ENCODE peak calls at places on chromosomes 2 and 18, in eight cellular contexts. E is astrocyte, L is fibroblast of lung, T is pancreas, G is K562, P is PC-3, Y is AG09319, K is progenitor cell of endocrine pancreas. S is an unnamed sample.

GRCh38 chr2:40401896-40402295 is 50.0 kb downstream of the SLC8A1 start:
- DNase-seq in E (peak), L (peak), T (no peak), G (no peak), P (peak), Y (peak), K (no peak), S (peak)

GRCh38 chr2:233497692-233498091 is 68.9 kb downstream of the USP40 start:
- DNase-seq in E (no peak), L (no peak), T (no peak), G (no peak), P (no peak), Y (no peak), K (no peak), S (no peak)

GRCh38 chr2:133418671-133419070 is 149.6 kb downstream of the NCKAP5 start:
- DNase-seq in E (peak), L (peak), T (no peak), G (no peak), P (no peak), Y (no peak), K (no peak), S (no peak)

GRCh38 chr2:23381084-23381483 is 3.9 kb upstream of the KLHL29 start:
- DNase-seq in E (peak), L (peak), T (peak), G (no peak), P (peak), Y (no peak), K (no peak), S (peak)

GRCh38 chr18:24076950-24077349 is 61.9 kb upstream of the CABYR start:
- DNase-seq in E (no peak), L (no peak), T (no peak), G (no peak), P (no peak), Y (no peak), K (no peak), S (no peak)

GRCh38 chr2:37322368-37322767 is 2.3 kb downstream of the PRKD3 start:
- DNase-seq in E (peak), L (peak), T (no peak), G (no peak), P (no peak), Y (no peak), K (no peak), S (peak)

GRCh38 chr2:238964544-238965113 is 116.7 kb downstream of the TWIST2 start:
- DNase-seq in E (no peak), L (no peak), T (no peak), G (no peak), P (no peak), Y (no peak), K (no peak), S (no peak)

GRCh38 chr2:26245810-26246209 is 1.1 kb downstream of the HADHB start:
- DNase-seq in E (peak), L (peak), T (no peak), G (no peak), P (peak), Y (no peak), K (no peak), S (peak)

GRCh38 chr2:54724560-54725342 is 1.3 kb downstream of the EML6 start:
- DNase-seq in E (no peak), L (peak), T (peak), G (no peak), P (peak), Y (no peak), K (peak), S (no peak)

GRCh38 chr2:176270100-176270750 is 983 bp downstream of the MTX2 start:
- DNase-seq in E (no peak), L (no peak), T (no peak), G (no peak), P (peak), Y (no peak), K (no peak), S (no peak)

GRCh38 chr2:19617251-19617650 is 258.8 kb upstream of the OSR1 start:
- DNase-seq in E (no peak), L (no peak), T (no peak), G (no peak), P (peak), Y (no peak), K (no peak), S (no peak)

GRCh38 chr2:99183025-99183424 is 2.0 kb downstream of the MRPL30 start:
- DNase-seq in E (no peak), L (no peak), T (no peak), G (no peak), P (peak), Y (no peak), K (no peak), S (no peak)

GRCh38 chr2:176178807-176179271 is 9.6 kb upstream of the HOXD1 start:
- DNase-seq in E (peak), L (peak), T (no peak), G (no peak), P (no peak), Y (no peak), K (no peak), S (no peak)

GRCh38 chr2:27442282-27442980 is at the start of gene KRTCAP3:
- DNase-seq in E (no peak), L (no peak), T (peak), G (peak), P (peak), Y (no peak), K (peak), S (no peak)

GRCh38 chr18:59665057-59666007 is 31.9 kb downstream of the CCBE1 start:
- DNase-seq in E (peak), L (peak), T (no peak), G (no peak), P (no peak), Y (no peak), K (no peak), S (peak)

DNA sequence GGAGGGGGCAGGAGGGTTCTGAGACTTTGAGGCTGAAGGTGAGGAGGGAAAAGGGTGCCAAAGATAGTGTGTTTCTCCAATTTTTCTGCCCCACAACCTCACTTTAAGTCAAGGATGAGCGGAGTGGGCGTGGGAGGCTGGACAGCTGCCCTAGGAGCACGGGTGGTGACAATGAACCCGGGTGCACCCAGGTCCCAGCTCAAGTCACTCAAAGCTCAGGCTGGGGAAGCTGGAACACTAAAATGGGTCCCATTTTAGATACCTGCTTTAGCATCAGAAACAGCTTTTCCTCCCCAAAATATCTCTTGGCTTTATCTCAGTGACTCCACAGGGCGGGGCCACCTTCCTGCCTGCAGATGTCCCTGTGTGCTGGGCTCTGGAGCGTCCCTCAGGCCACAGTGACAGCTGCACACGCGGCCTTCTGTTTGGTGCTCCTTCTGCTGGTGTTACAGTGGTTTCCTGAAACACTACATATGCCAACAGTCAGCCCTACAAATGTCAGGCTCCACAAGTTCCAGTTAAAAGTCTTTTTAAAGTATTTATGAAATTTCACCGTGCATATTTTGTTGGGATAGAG is 1.4 kb upstream of the MBP start:
- DNase-seq in E (no peak), L (no peak), T (no peak), G (no peak), P (no peak), Y (no peak), K (no peak), S (no peak)
- TF ChIP-seq CTCF in E (no peak), L (no peak), T (no peak), G (no peak), P (no peak), Y (no peak), K (no peak), S (no peak)

GRCh38 chr2:61065706-61066688 is at the start of gene SANBR:
- DNase-seq in E (peak), L (peak), T (peak), G (peak), P (peak), Y (peak), K (peak), S (peak)
- TF ChIP-seq CTCF in E (no peak), L (no peak), T (no peak), G (no peak), P (no peak), Y (no peak), K (no peak), S (no peak)

DNA sequence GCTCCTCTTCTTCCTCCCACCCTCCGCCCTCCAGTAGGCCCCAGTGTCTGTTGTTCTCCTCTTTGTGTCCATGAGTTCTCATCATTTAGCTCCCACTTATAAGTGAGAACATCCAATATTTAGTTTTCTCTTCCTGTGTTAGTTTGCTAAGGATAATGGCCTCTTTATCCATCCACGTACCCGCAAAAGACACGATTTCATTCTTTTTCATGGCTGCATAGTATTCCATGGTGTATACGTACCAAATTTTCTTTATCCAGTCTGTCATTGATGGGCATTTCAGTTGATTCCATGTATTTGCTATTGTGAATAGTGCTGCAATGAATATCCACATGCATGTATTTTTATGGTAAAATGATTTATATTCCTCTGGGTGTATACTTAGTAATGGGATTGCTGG is 82.2 kb downstream of the COPS8 start:
- DNase-seq in E (no peak), L (no peak), T (no peak), G (no peak), P (no peak), Y (no peak), K (no peak), S (no peak)
- TF ChIP-seq CTCF in E (no peak), L (no peak), T (no peak), G (no peak), P (no peak), Y (no peak), K (no peak), S (no peak)

GRCh38 chr2:173571021-173571821 is 216.5 kb downstream of the CDCA7 start:
- DNase-seq in E (no peak), L (peak), T (no peak), G (peak), P (peak), Y (no peak), K (no peak), S (peak)
- TF ChIP-seq CTCF in E (peak), L (peak), T (no peak), G (peak), P (peak), Y (peak), K (peak), S (peak)

DNA sequence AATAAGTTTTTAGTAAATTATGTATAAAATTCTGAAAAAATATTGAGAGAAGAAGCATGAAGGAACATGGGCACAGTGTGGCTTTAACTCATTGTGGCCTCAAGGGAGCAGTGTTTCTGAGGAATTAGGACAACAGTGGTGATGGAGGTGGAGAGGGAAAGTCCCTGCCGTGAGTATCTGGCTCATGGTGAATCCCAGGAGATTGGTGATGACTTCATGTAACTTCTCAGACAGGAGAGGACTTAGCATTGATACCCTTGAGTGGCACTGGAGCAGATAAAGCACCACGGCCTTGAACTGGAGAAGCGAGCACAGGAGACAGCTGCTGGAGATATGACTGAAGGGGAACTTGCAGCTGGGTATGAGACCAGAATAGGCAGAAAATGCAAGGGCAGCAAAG is 35.0 kb upstream of the LRP1B start:
- DNase-seq in E (peak), L (peak), T (no peak), G (no peak), P (peak), Y (no peak), K (no peak), S (peak)
- TF ChIP-seq CTCF in E (peak), L (no peak), T (no peak), G (no peak), P (peak), Y (peak), K (peak), S (peak)

GRCh38 chr2:241865957-241866858 is 3.3 kb upstream of the RTP5 start:
- DNase-seq in E (no peak), L (no peak), T (peak), G (peak), P (no peak), Y (no peak), K (no peak), S (no peak)
- TF ChIP-seq CTCF in E (no peak), L (no peak), T (no peak), G (peak), P (no peak), Y (no peak), K (no peak), S (no peak)

S was measured in fibroblast of pulmonary artery.